ENCODE peak calls at places on chromosome 11, in eight cellular contexts. One of them, this sample, is unnamed.

GRCh38 chr11:9717719-9718118 is 53.8 kb downstream of the SWAP70 start:
- DNase-seq in HFF-Myc: no peak
- DNase-seq in hypothalamus: no peak
- DNase-seq in KBM-7: no peak
- DNase-seq in stimulated activated CD4-positive, alpha-beta T cell treated with anti-CD3 and anti-CD28 coated beads, TNF-alpha, amount 100 ng/mL, for 4 hours: no peak
- DNase-seq in colonic mucosa: no peak
- DNase-seq in HT1080: no peak
- DNase-seq in psoas muscle: no peak
- DNase-seq in this sample: no peak

GRCh38 chr11:1043563-1044096 is 7.1 kb upstream of the MUC6 start:
- DNase-seq in HT1080: no peak
- DNase-seq in stimulated activated CD4-positive, alpha-beta T cell treated with anti-CD3 and anti-CD28 coated beads, TNF-alpha, amount 100 ng/mL, for 4 hours: no peak
- DNase-seq in hypothalamus: no peak
- DNase-seq in KBM-7: no peak
- DNase-seq in colonic mucosa: no peak
- DNase-seq in psoas muscle: peak; percentile 7
- DNase-seq in HFF-Myc: no peak
- DNase-seq in this sample: no peak

GRCh38 chr11:124761301-124762021 is 629 bp downstream of the ESAM start:
- DNase-seq in psoas muscle: peak; percentile 22
- DNase-seq in HFF-Myc: no peak
- DNase-seq in stimulated activated CD4-positive, alpha-beta T cell treated with anti-CD3 and anti-CD28 coated beads, TNF-alpha, amount 100 ng/mL, for 4 hours: no peak
- DNase-seq in hypothalamus: no peak
- DNase-seq in colonic mucosa: no peak
- DNase-seq in HT1080: no peak
- DNase-seq in KBM-7: no peak
- DNase-seq in this sample: no peak

GRCh38 chr11:22769081-22769480 is 60.5 kb downstream of the SVIP start:
- DNase-seq in psoas muscle: no peak
- DNase-seq in HFF-Myc: no peak
- DNase-seq in colonic mucosa: no peak
- DNase-seq in HT1080: no peak
- DNase-seq in hypothalamus: no peak
- DNase-seq in stimulated activated CD4-positive, alpha-beta T cell treated with anti-CD3 and anti-CD28 coated beads, TNF-alpha, amount 100 ng/mL, for 4 hours: no peak
- DNase-seq in KBM-7: no peak
- DNase-seq in this sample: no peak

GRCh38 chr11:47378836-47379170 is 456 bp upstream of the SPI1 start:
- DNase-seq in KBM-7: no peak
- DNase-seq in hypothalamus: no peak
- DNase-seq in psoas muscle: no peak
- DNase-seq in HFF-Myc: no peak
- DNase-seq in colonic mucosa: no peak
- DNase-seq in HT1080: no peak
- DNase-seq in stimulated activated CD4-positive, alpha-beta T cell treated with anti-CD3 and anti-CD28 coated beads, TNF-alpha, amount 100 ng/mL, for 4 hours: no peak
- DNase-seq in this sample: no peak

GRCh38 chr11:120703358-120704152 is 192.0 kb downstream of the GRIK4 start:
- DNase-seq in stimulated activated CD4-positive, alpha-beta T cell treated with anti-CD3 and anti-CD28 coated beads, TNF-alpha, amount 100 ng/mL, for 4 hours: no peak
- DNase-seq in hypothalamus: no peak
- DNase-seq in psoas muscle: no peak
- DNase-seq in colonic mucosa: no peak
- DNase-seq in HT1080: no peak
- DNase-seq in KBM-7: no peak
- DNase-seq in HFF-Myc: no peak
- DNase-seq in this sample: no peak

GRCh38 chr11:50071584-50072225 is 39.0 kb downstream of the OR4C45 start:
- DNase-seq in HFF-Myc: no peak
- DNase-seq in hypothalamus: no peak
- DNase-seq in KBM-7: no peak
- DNase-seq in stimulated activated CD4-positive, alpha-beta T cell treated with anti-CD3 and anti-CD28 coated beads, TNF-alpha, amount 100 ng/mL, for 4 hours: no peak
- DNase-seq in HT1080: no peak
- DNase-seq in psoas muscle: no peak
- DNase-seq in colonic mucosa: no peak
- DNase-seq in this sample: no peak

GRCh38 chr11:114412946-114413345 is 12.5 kb downstream of the RBM7 start:
- DNase-seq in HT1080: no peak
- DNase-seq in hypothalamus: no peak
- DNase-seq in HFF-Myc: no peak
- DNase-seq in KBM-7: no peak
- DNase-seq in colonic mucosa: no peak
- DNase-seq in stimulated activated CD4-positive, alpha-beta T cell treated with anti-CD3 and anti-CD28 coated beads, TNF-alpha, amount 100 ng/mL, for 4 hours: no peak
- DNase-seq in psoas muscle: no peak
- DNase-seq in this sample: no peak

GRCh38 chr11:26623076-26623666 is 51.1 kb upstream of the MUC15 start:
- DNase-seq in stimulated activated CD4-positive, alpha-beta T cell treated with anti-CD3 and anti-CD28 coated beads, TNF-alpha, amount 100 ng/mL, for 4 hours: no peak
- DNase-seq in psoas muscle: no peak
- DNase-seq in colonic mucosa: no peak
- DNase-seq in HFF-Myc: no peak
- DNase-seq in hypothalamus: no peak
- DNase-seq in HT1080: peak; percentile 40
- DNase-seq in KBM-7: no peak
- DNase-seq in this sample: no peak

GRCh38 chr11:32213223-32213622 is 122.3 kb downstream of the RCN1 start:
- DNase-seq in psoas muscle: no peak
- DNase-seq in hypothalamus: no peak
- DNase-seq in stimulated activated CD4-positive, alpha-beta T cell treated with anti-CD3 and anti-CD28 coated beads, TNF-alpha, amount 100 ng/mL, for 4 hours: no peak
- DNase-seq in HFF-Myc: peak; percentile 10
- DNase-seq in colonic mucosa: no peak
- DNase-seq in HT1080: peak; percentile 95
- DNase-seq in KBM-7: no peak
- DNase-seq in this sample: no peak